ENCODE peak calls at places on chromosome 3, in ten cellular contexts. Y is Karpas-422, F is ovary, B is Peyer's patch, T is WERI-Rb-1, M is PC-3, I is neural progenitor cell, C is pancreas, R is testis, U is body of pancreas. N is an unnamed sample.

GRCh38 chr3:105195260-105195659 is 171.4 kb upstream of the ALCAM start:
- DNase-seq in U (no peak), F (no peak), T (no peak), B (no peak), Y (no peak), C (no peak), M (peak; percentile 50), I (no peak), R (no peak), N (peak; percentile 85)

GRCh38 chr3:21705769-21706168 is 45.2 kb downstream of the ZNF385D start:
- DNase-seq in B (no peak), I (no peak), F (no peak), M (peak; percentile 97), T (no peak), R (peak; percentile 46), Y (no peak), C (peak; percentile 40), U (peak; percentile 45), N (no peak)

GRCh38 chr3:49022751-49023171 is 840 bp downstream of the NDUFAF3 start:
- DNase-seq in F (peak; percentile 31), M (peak; percentile 49), B (no peak), U (no peak), T (no peak), R (no peak), I (no peak), Y (peak; percentile 75), C (peak; percentile 46), N (no peak)

GRCh38 chr3:67384790-67385397 is 269.5 kb downstream of the SUCLG2 start:
- DNase-seq in F (no peak), C (no peak), I (peak; percentile 70), B (no peak), M (peak; percentile 52), T (peak; percentile 81), U (peak; percentile 32), R (peak; percentile 78), Y (peak; percentile 88), N (peak; percentile 39)

GRCh38 chr3:14383753-14384152 is 18.7 kb upstream of the SLC6A6 start:
- DNase-seq in M (no peak), Y (no peak), C (no peak), T (no peak), R (no peak), F (no peak), U (no peak), I (no peak), B (no peak), N (no peak)

GRCh38 chr3:12060139-12060831 is 56.1 kb downstream of the SYN2 start:
- DNase-seq in R (no peak), M (no peak), B (no peak), U (no peak), C (no peak), T (no peak), I (no peak), F (no peak), Y (no peak), N (no peak)

GRCh38 chr3:10560060-10560861 is 54.9 kb upstream of the ATP2B2 start:
- DNase-seq in M (no peak), R (no peak), T (no peak), Y (no peak), I (no peak), F (no peak), B (no peak), C (no peak), U (no peak), N (no peak)

GRCh38 chr3:184299488-184300376 is 691 bp downstream of the PSMD2 start:
- DNase-seq in T (no peak), U (no peak), R (no peak), Y (no peak), C (no peak), B (no peak), F (no peak), M (peak; percentile 50), I (no peak), N (no peak)

GRCh38 chr3:192915306-192915705 is 2.4 kb downstream of the MB21D2 start:
- DNase-seq in R (peak; percentile 63), T (peak; percentile 45), C (no peak), F (no peak), I (peak; percentile 81), M (peak; percentile 70), B (no peak), Y (no peak), U (no peak), N (peak; percentile 77)

GRCh38 chr3:116000315-116000714 is 377.0 kb downstream of the GAP43 start:
- DNase-seq in M (peak; percentile 93), F (no peak), I (no peak), B (no peak), U (no peak), C (no peak), T (no peak), R (no peak), Y (no peak), N (peak; percentile 42)

GRCh38 chr3:11154953-11155325 is 646 bp downstream of the HRH1 start:
- DNase-seq in B (no peak), M (no peak), F (no peak), I (peak; percentile 46), C (no peak), U (no peak), R (no peak), Y (no peak), T (peak; percentile 37), N (peak; percentile 38)

GRCh38 chr3:27584874-27585273 is 100.7 kb upstream of the SLC4A7 start:
- DNase-seq in Y (no peak), B (no peak), C (no peak), F (no peak), T (no peak), I (no peak), R (no peak), U (no peak), M (no peak), N (no peak)

GRCh38 chr3:46365737-46366524 is 4.8 kb upstream of the CCR5 start:
- DNase-seq in Y (no peak), F (no peak), B (no peak), C (no peak), T (no peak), I (no peak), M (no peak), U (no peak), R (no peak), N (no peak)

GRCh38 chr3:187976361-187976900 is 177.5 kb upstream of the LPP start:
- DNase-seq in U (no peak), T (no peak), B (no peak), I (no peak), C (no peak), Y (peak; percentile 91), R (no peak), M (no peak), F (no peak), N (no peak)

GRCh38 chr3:22894877-22895276 is 308.2 kb upstream of the UBE2E2 start:
- DNase-seq in I (no peak), C (no peak), Y (no peak), R (no peak), M (no peak), F (no peak), B (no peak), U (no peak), T (no peak), N (no peak)

GRCh38 chr3:11808231-11808630 is 38.5 kb downstream of the TAMM41 start:
- DNase-seq in U (no peak), M (no peak), B (no peak), R (no peak), T (no peak), I (no peak), C (no peak), Y (no peak), F (no peak), N (no peak)

GRCh38 chr3:183285828-183286457 is 32.9 kb downstream of the B3GNT5 start:
- DNase-seq in R (peak; percentile 59), I (no peak), T (peak; percentile 14), Y (peak; percentile 83), F (peak; percentile 81), M (peak; percentile 98), B (peak; percentile 87), U (peak; percentile 92), C (peak; percentile 86), N (peak; percentile 92)

GRCh38 chr3:23999012-23999641 is 54.0 kb downstream of the NR1D2 start:
- DNase-seq in I (peak; percentile 70), C (peak; percentile 26), B (peak; percentile 63), Y (peak; percentile 86), F (peak; percentile 79), R (peak; percentile 85), T (peak; percentile 49), U (peak; percentile 64), M (peak; percentile 86), N (peak; percentile 82)

GRCh38 chr3:56251343-56251945 is 216.8 kb downstream of the ERC2 start:
- DNase-seq in B (no peak), U (peak; percentile 33), T (no peak), F (peak; percentile 56), Y (peak; percentile 80), C (no peak), I (peak; percentile 51), M (peak; percentile 76), R (peak; percentile 66), N (peak; percentile 41)

GRCh38 chr3:186192823-186193222 is 83.9 kb upstream of the ETV5 start:
- DNase-seq in U (no peak), F (no peak), I (no peak), B (no peak), T (no peak), M (no peak), C (no peak), R (no peak), Y (no peak), N (no peak)
- H3K4me3 ChIP-seq in U (no peak overlapping the region), F (no peak overlapping the region), I (no peak overlapping the region), B (no peak overlapping the region), T (no peak overlapping the region), M (no peak overlapping the region), C (no peak overlapping the region), R (no peak overlapping the region), Y (no peak overlapping the region), N (no peak overlapping the region)

GRCh38 chr3:98328933-98329332 is 24.7 kb upstream of the OR5K4 start:
- DNase-seq in U (no peak), M (no peak), R (no peak), Y (no peak), C (no peak), F (no peak), T (no peak), B (no peak), I (no peak), N (no peak)
- H3K27ac ChIP-seq in U (no peak overlapping the region), M (no peak overlapping the region), R (no peak overlapping the region), Y (no peak overlapping the region), C (no peak overlapping the region), F (no peak overlapping the region), T (no peak overlapping the region), B (no peak overlapping the region), I (no peak overlapping the region), N (no peak overlapping the region)

GRCh38 chr3:155737844-155738460 is 6.9 kb downstream of the PLCH1 start:
- DNase-seq in I (peak; percentile 15), R (no peak), Y (no peak), B (peak; percentile 53), T (no peak), M (peak; percentile 36), U (peak; percentile 87), C (peak; percentile 81), F (no peak), N (no peak)
- H3K4me3 ChIP-seq in I (no peak overlapping the region), R (no peak overlapping the region), Y (no peak overlapping the region), B (no peak overlapping the region), T (no peak overlapping the region), M (no peak overlapping the region), U (no peak overlapping the region), C (no peak overlapping the region), F (no peak overlapping the region), N (no peak overlapping the region)

GRCh38 chr3:52246264-52246620 is 683 bp downstream of the PPM1M start:
- DNase-seq in M (no peak), F (no peak), U (no peak), I (no peak), R (no peak), T (no peak), C (no peak), B (no peak), Y (peak; percentile 58), N (no peak)
- H3K27ac ChIP-seq in M (no peak overlapping the region), F (peak overlapping the region; percentile 73), U (peak overlapping the region; percentile 68), I (no peak overlapping the region), R (peak overlapping the region; percentile 79), T (no peak overlapping the region), C (peak overlapping the region; percentile 46), B (peak overlapping the region; percentile 87), Y (peak overlapping the region; percentile 7), N (no peak overlapping the region)

GRCh38 chr3:16396202-16396601 is 117.3 kb downstream of the RFTN1 start:
- DNase-seq in U (no peak), B (no peak), Y (no peak), F (no peak), T (no peak), M (no peak), C (no peak), R (no peak), I (no peak), N (no peak)
- H3K4me3 ChIP-seq in U (no peak overlapping the region), B (no peak overlapping the region), Y (no peak overlapping the region), F (no peak overlapping the region), T (no peak overlapping the region), M (no peak overlapping the region), C (no peak overlapping the region), R (no peak overlapping the region), I (no peak overlapping the region), N (no peak overlapping the region)